ENCODE peak calls at places on chromosomes 5 and 9, in seven cellular contexts. I is OCI-LY7, W is HCT116, H is IMR-90, V is endothelial cell of umbilical vein, D is K562, O is GM23338. G is an unnamed sample. For H3K4me1, the result is how much of the 10 kb centered on the place peaks cover.

GRCh38 chr9:97638666-97639065 is 5.0 kb downstream of the NCBP1 start:
- DNase-seq in I (peak), W (no peak), H (no peak), V (no peak), D (peak), O (peak), G (peak)

GRCh38 chr9:37408933-37409710 is 13.4 kb upstream of the GRHPR start:
- DNase-seq in I (peak), W (no peak), H (no peak), V (no peak), D (peak), O (no peak), G (no peak)

GRCh38 chr5:107516452-107517184 is 154.1 kb downstream of the EFNA5 start:
- DNase-seq in I (no peak), W (no peak), H (peak), V (no peak), D (no peak), O (no peak), G (no peak)

GRCh38 chr9:107020040-107020530 is 157.1 kb downstream of the ZNF462 start:
- DNase-seq in I (peak), W (no peak), H (peak), V (no peak), D (no peak), O (peak), G (no peak)

GRCh38 chr5:34604119-34604675 is 51.9 kb upstream of the RAI14 start:
- DNase-seq in I (peak), W (no peak), H (no peak), V (no peak), D (no peak), O (no peak), G (no peak)

GRCh38 chr9:120393386-120394057 is 186.4 kb downstream of the CDK5RAP2 start:
- DNase-seq in I (no peak), W (no peak), H (peak), V (no peak), D (no peak), O (no peak), G (peak)

GRCh38 chr5:161311141-161311708 is 235.3 kb downstream of the GABRB2 start:
- DNase-seq in I (no peak), W (no peak), H (no peak), V (no peak), D (no peak), O (no peak), G (no peak)

GRCh38 chr5:111453747-111454146 is 58.6 kb downstream of the STARD4 start:
- DNase-seq in I (no peak), W (no peak), H (peak), V (no peak), D (no peak), O (no peak), G (peak)

GRCh38 chr5:79621056-79621455 is 8.8 kb downstream of the TENT2 start:
- DNase-seq in I (no peak), W (no peak), H (peak), V (no peak), D (no peak), O (no peak), G (peak)

GRCh38 chr5:132073231-132074013 is at the start of gene CSF2:
- DNase-seq in I (no peak), W (no peak), H (peak), V (peak), D (no peak), O (no peak), G (peak)

GRCh38 chr9:98391884-98392283 is 136.4 kb upstream of the TBC1D2 start:
- DNase-seq in I (no peak), W (no peak), H (no peak), V (peak), D (no peak), O (no peak), G (no peak)

DNA sequence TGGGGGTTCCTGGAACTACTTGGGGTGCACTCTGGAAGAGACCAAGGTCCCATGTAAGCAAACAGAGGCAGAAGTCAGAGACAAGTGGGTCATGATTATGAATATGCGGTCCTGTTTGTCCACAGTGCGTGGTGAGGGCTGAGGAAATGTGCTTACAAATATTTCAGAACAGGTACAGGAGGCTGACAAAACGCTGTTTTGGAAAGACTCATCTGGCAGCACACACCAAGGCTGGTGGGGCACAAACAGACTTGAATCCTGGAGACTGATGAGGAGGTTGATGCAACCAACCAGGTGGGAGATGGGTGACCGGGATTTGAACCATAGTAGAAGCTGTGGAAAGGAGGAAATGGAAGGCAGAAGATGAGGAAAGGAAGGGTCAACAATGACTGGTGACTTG is 83.8 kb downstream of the ADRB2 start:
- DNase-seq in I (no peak), W (no peak), H (no peak), V (no peak), D (no peak), O (no peak), G (no peak)
- H2AFZ ChIP-seq in I (no peak), W (peak), H (peak), V (peak), D (no peak), O (no peak), G (peak)

GRCh38 chr5:1511651-1512540 is 11.9 kb downstream of the LPCAT1 start:
- DNase-seq in I (peak), W (peak), H (peak), V (no peak), D (no peak), O (no peak), G (peak)
- TF ChIP-seq CTCF in I (peak), W (peak), H (peak), V (no peak), D (peak), O (no peak), G (peak)

DNA sequence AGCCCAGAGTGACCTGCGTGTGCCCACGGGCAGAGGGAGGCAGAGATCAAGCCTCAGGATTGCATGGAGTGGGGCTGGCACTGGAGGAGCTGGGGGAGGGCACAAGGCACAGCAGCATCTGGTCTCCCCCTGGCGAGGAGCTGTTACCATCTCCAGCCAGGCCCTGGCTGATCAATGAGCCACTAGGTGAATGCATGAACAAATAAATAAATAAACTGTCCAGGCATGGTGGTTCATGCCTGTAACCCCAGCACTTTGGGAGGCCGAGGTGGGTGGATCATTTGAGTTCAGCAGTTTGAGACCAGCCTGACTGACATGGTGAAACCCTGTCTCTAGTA is 14.3 kb upstream of the PSMB7 start:
- DNase-seq in I (no peak), W (no peak), H (no peak), V (no peak), D (no peak), O (no peak), G (no peak)
- H3K4me1 ChIP-seq in I (under half), W (under half), H (under half), V (under half), D (under half), O (under half), G (under half)

DNA sequence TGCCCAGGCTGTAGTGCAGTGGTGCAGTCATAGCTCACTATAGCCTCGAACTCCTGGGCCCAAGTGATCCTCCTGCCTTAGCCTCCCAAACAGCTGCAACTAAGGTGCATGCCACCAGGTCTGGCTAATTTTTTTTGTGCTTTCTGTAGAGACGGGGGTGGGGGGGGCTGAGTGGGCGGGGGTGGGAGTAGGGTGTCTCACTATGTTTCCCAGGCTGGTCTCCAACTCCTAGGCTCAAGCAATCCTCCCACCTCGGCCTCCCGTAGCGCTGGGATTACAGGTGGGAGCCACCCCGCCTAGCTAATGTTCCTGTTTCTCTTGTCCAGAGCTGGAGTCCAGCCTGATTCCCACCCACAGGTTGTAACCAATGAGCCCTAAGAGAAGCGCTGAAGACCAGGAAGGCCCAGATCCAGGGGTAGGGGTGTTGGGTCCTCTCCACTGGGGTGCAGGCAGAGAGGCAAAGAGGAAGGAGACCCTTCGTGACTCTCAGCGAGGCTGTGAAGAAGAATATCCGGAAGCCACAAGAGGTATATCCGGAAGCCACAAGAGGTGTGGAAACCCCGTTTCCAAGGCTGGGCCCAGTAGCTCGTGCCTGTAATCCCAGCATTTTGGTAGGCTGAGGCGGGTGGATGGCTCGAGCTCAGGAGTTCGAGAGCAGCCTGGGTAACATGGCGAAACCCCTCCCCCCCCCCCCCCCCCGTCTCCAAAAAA is 837 bp upstream of the BBLN start:
- DNase-seq in I (peak), W (peak), H (no peak), V (no peak), D (peak), O (no peak), G (peak)
- H2AFZ ChIP-seq in I (peak), W (peak), H (peak), V (peak), D (peak), O (peak), G (peak)

GRCh38 chr5:14208071-14209021 is 65.2 kb downstream of the TRIO start:
- DNase-seq in I (peak), W (no peak), H (peak), V (peak), D (no peak), O (no peak), G (no peak)
- TF ChIP-seq CTCF in I (peak), W (no peak), H (no peak), V (no peak), D (no peak), O (no peak), G (no peak)

GRCh38 chr5:150521522-150521817 is 13.5 kb downstream of the NDST1 start:
- DNase-seq in I (no peak), W (no peak), H (no peak), V (no peak), D (no peak), O (no peak), G (no peak)

GRCh38 chr5:150517272-150518152 is 9.6 kb downstream of the NDST1 start:
- DNase-seq in I (no peak), W (peak), H (peak), V (peak), D (peak), O (no peak), G (peak)

GRCh38 chr5:150519978-150520377 is 12.0 kb downstream of the NDST1 start:
- DNase-seq in I (no peak), W (no peak), H (no peak), V (no peak), D (no peak), O (no peak), G (no peak)

GRCh38 chr5:150520747-150521521 is 13.0 kb downstream of the NDST1 start:
- DNase-seq in I (no peak), W (no peak), H (no peak), V (no peak), D (no peak), O (no peak), G (no peak)

GRCh38 chr5:150519560-150519945 is 11.6 kb downstream of the NDST1 start:
- DNase-seq in I (no peak), W (no peak), H (no peak), V (no peak), D (no peak), O (no peak), G (no peak)
- H3K4me1 ChIP-seq in I (under half), W (under half), H (under half), V (under half), D (half or more), O (under half), G (half or more)

GRCh38 chr5:157607371-157608161 is 32.0 kb upstream of the ADAM19 start:
- DNase-seq in I (no peak), W (peak), H (peak), V (no peak), D (peak), O (no peak), G (no peak)
- H2AFZ ChIP-seq in I (peak), W (peak), H (peak), V (peak), D (peak), O (no peak), G (peak)

GRCh38 chr5:181218795-181219124 is 4.3 kb upstream of the TRIM41 start:
- DNase-seq in I (no peak), W (no peak), H (no peak), V (no peak), D (peak), O (peak), G (peak)

GRCh38 chr5:181217805-181218065 is 5.3 kb upstream of the TRIM41 start:
- DNase-seq in I (peak), W (no peak), H (no peak), V (no peak), D (no peak), O (no peak), G (no peak)

GRCh38 chr5:181219262-181220177 is 3.6 kb upstream of the TRIM41 start:
- DNase-seq in I (no peak), W (no peak), H (no peak), V (no peak), D (no peak), O (peak), G (no peak)

GRCh38 chr5:181215997-181216982 is 6.8 kb upstream of the TRIM41 start:
- DNase-seq in I (peak), W (no peak), H (no peak), V (no peak), D (peak), O (peak), G (peak)

DNA sequence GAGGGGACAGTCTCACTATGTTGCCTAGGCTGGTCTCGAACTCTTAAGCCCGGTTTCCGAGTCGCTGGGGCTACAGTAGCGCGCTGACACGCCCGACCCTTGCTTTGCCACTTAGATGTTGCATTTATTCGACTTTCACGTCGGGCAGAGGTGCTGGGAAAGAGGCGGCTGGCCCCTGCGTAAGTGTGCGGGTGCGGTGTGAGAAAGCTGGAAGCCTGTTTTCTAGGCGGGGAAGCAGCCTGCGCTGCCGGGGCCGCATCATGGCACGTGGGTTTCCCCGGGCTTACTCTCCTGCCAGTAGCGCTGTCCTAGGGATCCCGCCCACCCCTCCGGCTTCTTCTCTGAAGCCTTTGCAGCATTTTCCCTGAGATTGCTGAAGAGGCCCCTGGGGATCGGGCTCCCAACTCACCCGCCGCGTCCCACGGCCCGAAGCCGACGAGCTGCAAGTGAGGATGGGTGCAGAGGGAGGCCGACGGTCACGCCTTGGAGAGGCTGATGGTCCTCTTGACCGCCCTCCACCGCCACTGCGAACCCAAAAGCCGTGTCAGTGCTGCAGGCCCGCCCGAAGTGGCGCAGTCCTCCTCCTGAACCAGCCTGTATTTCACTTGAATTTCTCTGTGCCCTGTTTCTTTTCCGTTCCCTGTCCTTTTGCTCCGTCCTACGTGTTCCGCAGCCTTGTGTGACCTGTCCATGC is 5.8 kb upstream of the TRIM41 start:
- DNase-seq in I (peak), W (no peak), H (peak), V (peak), D (peak), O (peak), G (peak)
- TF ChIP-seq CTCF in I (peak), W (no peak), H (no peak), V (peak), D (peak), O (no peak), G (peak)

DNA sequence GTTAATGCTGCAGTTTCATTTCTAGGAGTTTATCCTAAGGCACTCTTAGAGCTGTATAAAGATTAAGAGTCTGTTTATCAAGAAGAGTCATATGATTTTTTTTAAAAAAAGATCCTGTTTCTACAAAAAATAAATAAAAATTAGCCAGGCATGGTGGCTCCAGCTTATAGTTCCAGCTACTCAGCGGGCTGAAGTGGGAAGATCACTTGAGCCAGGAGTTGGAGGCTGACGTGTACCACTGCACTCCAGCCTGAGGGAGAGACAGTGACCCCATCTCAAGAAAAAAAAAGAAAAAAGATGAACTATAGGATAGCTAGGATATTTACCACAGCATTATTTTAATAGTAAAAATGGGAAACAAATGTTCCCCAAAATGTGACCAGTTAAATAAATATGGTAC is 3.3 kb upstream of the UBE2D2 start:
- DNase-seq in I (no peak), W (no peak), H (peak), V (no peak), D (no peak), O (no peak), G (no peak)
- H3K4me1 ChIP-seq in I (under half), W (under half), H (under half), V (under half), D (under half), O (under half), G (under half)

DNA sequence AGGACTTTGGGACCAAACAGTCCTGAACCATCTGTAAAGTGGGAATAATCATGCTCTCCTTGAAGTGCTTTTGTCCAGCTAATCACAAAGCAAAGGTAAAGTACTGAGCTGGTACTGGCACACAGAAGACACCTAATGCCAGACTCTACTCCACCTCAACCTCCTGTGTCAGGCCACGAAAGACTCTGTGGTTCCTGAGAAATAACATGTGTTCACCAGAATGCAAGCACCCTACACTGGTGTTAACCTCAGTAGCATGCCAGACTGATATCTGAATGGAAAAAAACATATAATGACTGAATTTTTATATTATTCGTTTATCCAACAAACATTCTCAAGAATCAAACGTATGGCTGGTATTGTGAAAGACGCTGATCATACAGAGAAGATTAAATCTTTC is 97.1 kb upstream of the IFNE start:
- DNase-seq in I (no peak), W (no peak), H (peak), V (no peak), D (no peak), O (no peak), G (no peak)
- H2AFZ ChIP-seq in I (no peak), W (no peak), H (peak), V (peak), D (no peak), O (no peak), G (peak)

G was measured in osteoblast.